ENCODE peak calls at places on chromosome 5, in eight cellular contexts. One of them, this sample, is unnamed.

GRCh38 chr5:84384604-84385575 is at the start of gene EDIL3:
- DNase-seq in choroid plexus epithelial cell: peak
- DNase-seq in Caco-2: no peak
- DNase-seq in Right ventricle myocardium superior: peak
- DNase-seq in AG08396: peak
- DNase-seq in BJ: no peak
- DNase-seq in activated gamma-delta T cell treated with Interleukin-2 at 50 U/mL for 16 hours: no peak
- DNase-seq in left kidney: peak
- DNase-seq in this sample: peak

GRCh38 chr5:10501554-10502075 is 59.9 kb downstream of the ROPN1L start:
- DNase-seq in choroid plexus epithelial cell: peak
- DNase-seq in Caco-2: no peak
- DNase-seq in Right ventricle myocardium superior: no peak
- DNase-seq in AG08396: no peak
- DNase-seq in BJ: no peak
- DNase-seq in activated gamma-delta T cell treated with Interleukin-2 at 50 U/mL for 16 hours: no peak
- DNase-seq in left kidney: no peak
- DNase-seq in this sample: no peak

GRCh38 chr5:38809388-38810359 is 36.1 kb upstream of the OSMR start:
- DNase-seq in choroid plexus epithelial cell: peak
- DNase-seq in Caco-2: peak
- DNase-seq in Right ventricle myocardium superior: peak
- DNase-seq in AG08396: peak
- DNase-seq in BJ: peak
- DNase-seq in activated gamma-delta T cell treated with Interleukin-2 at 50 U/mL for 16 hours: no peak
- DNase-seq in left kidney: peak
- DNase-seq in this sample: peak

GRCh38 chr5:43207601-43208000 is 15.6 kb downstream of the NIM1K start:
- DNase-seq in choroid plexus epithelial cell: peak
- DNase-seq in Caco-2: no peak
- DNase-seq in Right ventricle myocardium superior: no peak
- DNase-seq in AG08396: no peak
- DNase-seq in BJ: no peak
- DNase-seq in activated gamma-delta T cell treated with Interleukin-2 at 50 U/mL for 16 hours: no peak
- DNase-seq in left kidney: no peak
- DNase-seq in this sample: no peak

GRCh38 chr5:116521173-116521872 is 53.3 kb downstream of the SEMA6A start:
- DNase-seq in choroid plexus epithelial cell: no peak
- DNase-seq in Caco-2: no peak
- DNase-seq in Right ventricle myocardium superior: peak
- DNase-seq in AG08396: no peak
- DNase-seq in BJ: no peak
- DNase-seq in activated gamma-delta T cell treated with Interleukin-2 at 50 U/mL for 16 hours: no peak
- DNase-seq in left kidney: no peak
- DNase-seq in this sample: no peak

GRCh38 chr5:177450672-177451424 is 4.2 kb downstream of the PRR7 start:
- DNase-seq in choroid plexus epithelial cell: no peak
- DNase-seq in Caco-2: no peak
- DNase-seq in Right ventricle myocardium superior: no peak
- DNase-seq in AG08396: no peak
- DNase-seq in BJ: no peak
- DNase-seq in activated gamma-delta T cell treated with Interleukin-2 at 50 U/mL for 16 hours: no peak
- DNase-seq in left kidney: no peak
- DNase-seq in this sample: no peak

GRCh38 chr5:160133071-160133917 is 14.0 kb upstream of the PWWP2A start:
- DNase-seq in choroid plexus epithelial cell: peak
- DNase-seq in Caco-2: no peak
- DNase-seq in Right ventricle myocardium superior: peak
- DNase-seq in AG08396: peak
- DNase-seq in BJ: no peak
- DNase-seq in activated gamma-delta T cell treated with Interleukin-2 at 50 U/mL for 16 hours: no peak
- DNase-seq in left kidney: peak
- DNase-seq in this sample: no peak

GRCh38 chr5:179217356-179217755 is 127.9 kb downstream of the ADAMTS2 start:
- DNase-seq in choroid plexus epithelial cell: peak
- DNase-seq in Caco-2: no peak
- DNase-seq in Right ventricle myocardium superior: no peak
- DNase-seq in AG08396: no peak
- DNase-seq in BJ: no peak
- DNase-seq in activated gamma-delta T cell treated with Interleukin-2 at 50 U/mL for 16 hours: no peak
- DNase-seq in left kidney: no peak
- DNase-seq in this sample: no peak

GRCh38 chr5:58929726-58930125 is 346.9 kb downstream of the RAB3C start:
- DNase-seq in choroid plexus epithelial cell: no peak
- DNase-seq in Caco-2: no peak
- DNase-seq in Right ventricle myocardium superior: no peak
- DNase-seq in AG08396: peak
- DNase-seq in BJ: no peak
- DNase-seq in activated gamma-delta T cell treated with Interleukin-2 at 50 U/mL for 16 hours: no peak
- DNase-seq in left kidney: no peak
- DNase-seq in this sample: no peak

GRCh38 chr5:120082316-120083068 is 381.6 kb upstream of the PRR16 start:
- DNase-seq in choroid plexus epithelial cell: peak
- DNase-seq in Caco-2: no peak
- DNase-seq in Right ventricle myocardium superior: no peak
- DNase-seq in AG08396: no peak
- DNase-seq in BJ: no peak
- DNase-seq in activated gamma-delta T cell treated with Interleukin-2 at 50 U/mL for 16 hours: no peak
- DNase-seq in left kidney: no peak
- DNase-seq in this sample: no peak

GRCh38 chr5:135332519-135333150 is 66.4 kb downstream of the MACROH2A1 start:
- DNase-seq in choroid plexus epithelial cell: peak
- DNase-seq in Caco-2: peak
- DNase-seq in Right ventricle myocardium superior: no peak
- DNase-seq in AG08396: peak
- DNase-seq in BJ: no peak
- DNase-seq in activated gamma-delta T cell treated with Interleukin-2 at 50 U/mL for 16 hours: no peak
- DNase-seq in left kidney: peak
- DNase-seq in this sample: peak

GRCh38 chr5:143372187-143372829 is 31.2 kb downstream of the NR3C1 start:
- DNase-seq in choroid plexus epithelial cell: peak
- DNase-seq in Caco-2: no peak
- DNase-seq in Right ventricle myocardium superior: no peak
- DNase-seq in AG08396: no peak
- DNase-seq in BJ: no peak
- DNase-seq in activated gamma-delta T cell treated with Interleukin-2 at 50 U/mL for 16 hours: no peak
- DNase-seq in left kidney: no peak
- DNase-seq in this sample: no peak

GRCh38 chr5:39399135-39400036 is 25.4 kb downstream of the DAB2 start:
- DNase-seq in choroid plexus epithelial cell: peak
- DNase-seq in Caco-2: peak
- DNase-seq in Right ventricle myocardium superior: no peak
- DNase-seq in AG08396: peak
- DNase-seq in BJ: peak
- DNase-seq in activated gamma-delta T cell treated with Interleukin-2 at 50 U/mL for 16 hours: no peak
- DNase-seq in left kidney: peak
- DNase-seq in this sample: peak

GRCh38 chr5:431001-431710 is 11.8 kb upstream of the EXOC3 start:
- DNase-seq in choroid plexus epithelial cell: peak
- DNase-seq in Caco-2: peak
- DNase-seq in Right ventricle myocardium superior: peak
- DNase-seq in AG08396: peak
- DNase-seq in BJ: no peak
- DNase-seq in activated gamma-delta T cell treated with Interleukin-2 at 50 U/mL for 16 hours: peak
- DNase-seq in left kidney: peak
- DNase-seq in this sample: peak

GRCh38 chr5:2686296-2686695 is 65.2 kb downstream of the IRX2 start:
- DNase-seq in choroid plexus epithelial cell: no peak
- DNase-seq in Caco-2: no peak
- DNase-seq in Right ventricle myocardium superior: no peak
- DNase-seq in AG08396: no peak
- DNase-seq in BJ: no peak
- DNase-seq in activated gamma-delta T cell treated with Interleukin-2 at 50 U/mL for 16 hours: no peak
- DNase-seq in left kidney: peak
- DNase-seq in this sample: no peak

GRCh38 chr5:67287795-67288194 is 91.2 kb upstream of the CD180 start:
- DNase-seq in choroid plexus epithelial cell: peak
- DNase-seq in Caco-2: no peak
- DNase-seq in Right ventricle myocardium superior: no peak
- DNase-seq in AG08396: peak
- DNase-seq in BJ: peak
- DNase-seq in activated gamma-delta T cell treated with Interleukin-2 at 50 U/mL for 16 hours: no peak
- DNase-seq in left kidney: no peak
- DNase-seq in this sample: peak

GRCh38 chr5:21895766-21896165 is 957.4 kb downstream of the CDH12 start:
- DNase-seq in choroid plexus epithelial cell: no peak
- DNase-seq in Caco-2: no peak
- DNase-seq in Right ventricle myocardium superior: no peak
- DNase-seq in AG08396: no peak
- DNase-seq in BJ: no peak
- DNase-seq in activated gamma-delta T cell treated with Interleukin-2 at 50 U/mL for 16 hours: no peak
- DNase-seq in left kidney: no peak
- DNase-seq in this sample: peak

GRCh38 chr5:148179234-148179824 is 11.0 kb downstream of the SPINK14 start:
- DNase-seq in choroid plexus epithelial cell: peak
- DNase-seq in Caco-2: peak
- DNase-seq in Right ventricle myocardium superior: no peak
- DNase-seq in AG08396: peak
- DNase-seq in BJ: peak
- DNase-seq in activated gamma-delta T cell treated with Interleukin-2 at 50 U/mL for 16 hours: no peak
- DNase-seq in left kidney: peak
- DNase-seq in this sample: peak

GRCh38 chr5:171152382-171152781 is 156.7 kb upstream of the TLX3 start:
- DNase-seq in choroid plexus epithelial cell: peak
- DNase-seq in Caco-2: peak
- DNase-seq in Right ventricle myocardium superior: no peak
- DNase-seq in AG08396: peak
- DNase-seq in BJ: no peak
- DNase-seq in activated gamma-delta T cell treated with Interleukin-2 at 50 U/mL for 16 hours: no peak
- DNase-seq in left kidney: no peak
- DNase-seq in this sample: peak

GRCh38 chr5:37838933-37839341 is 904 bp downstream of the GDNF start:
- DNase-seq in choroid plexus epithelial cell: no peak
- DNase-seq in Caco-2: no peak
- DNase-seq in Right ventricle myocardium superior: no peak
- DNase-seq in AG08396: peak
- DNase-seq in BJ: no peak
- DNase-seq in activated gamma-delta T cell treated with Interleukin-2 at 50 U/mL for 16 hours: no peak
- DNase-seq in left kidney: peak
- DNase-seq in this sample: no peak

GRCh38 chr5:52998552-52999313 is 9.6 kb downstream of the ITGA2 start:
- DNase-seq in choroid plexus epithelial cell: no peak
- DNase-seq in Caco-2: no peak
- DNase-seq in Right ventricle myocardium superior: no peak
- DNase-seq in AG08396: no peak
- DNase-seq in BJ: no peak
- DNase-seq in activated gamma-delta T cell treated with Interleukin-2 at 50 U/mL for 16 hours: no peak
- DNase-seq in left kidney: no peak
- DNase-seq in this sample: no peak

GRCh38 chr5:58451732-58452565 is 7.9 kb downstream of the PLK2 start:
- DNase-seq in choroid plexus epithelial cell: no peak
- DNase-seq in Caco-2: no peak
- DNase-seq in Right ventricle myocardium superior: no peak
- DNase-seq in AG08396: no peak
- DNase-seq in BJ: no peak
- DNase-seq in activated gamma-delta T cell treated with Interleukin-2 at 50 U/mL for 16 hours: no peak
- DNase-seq in left kidney: no peak
- DNase-seq in this sample: peak

GRCh38 chr5:96588551-96588950 is 73.6 kb upstream of the CAST start:
- DNase-seq in choroid plexus epithelial cell: no peak
- DNase-seq in Caco-2: no peak
- DNase-seq in Right ventricle myocardium superior: no peak
- DNase-seq in AG08396: no peak
- DNase-seq in BJ: no peak
- DNase-seq in activated gamma-delta T cell treated with Interleukin-2 at 50 U/mL for 16 hours: no peak
- DNase-seq in left kidney: peak
- DNase-seq in this sample: no peak

GRCh38 chr5:140015706-140016105 is 27.4 kb downstream of the NRG2 start:
- DNase-seq in choroid plexus epithelial cell: no peak
- DNase-seq in Caco-2: no peak
- DNase-seq in Right ventricle myocardium superior: no peak
- DNase-seq in AG08396: no peak
- DNase-seq in BJ: no peak
- DNase-seq in activated gamma-delta T cell treated with Interleukin-2 at 50 U/mL for 16 hours: no peak
- DNase-seq in left kidney: no peak
- DNase-seq in this sample: no peak

GRCh38 chr5:99773290-99773689 is 761.9 kb upstream of the FAM174A start:
- DNase-seq in choroid plexus epithelial cell: no peak
- DNase-seq in Caco-2: no peak
- DNase-seq in Right ventricle myocardium superior: no peak
- DNase-seq in AG08396: no peak
- DNase-seq in BJ: no peak
- DNase-seq in activated gamma-delta T cell treated with Interleukin-2 at 50 U/mL for 16 hours: no peak
- DNase-seq in left kidney: no peak
- DNase-seq in this sample: no peak

GRCh38 chr5:109468737-109469420 is 59.1 kb upstream of the PJA2 start:
- DNase-seq in choroid plexus epithelial cell: peak
- DNase-seq in Caco-2: peak
- DNase-seq in Right ventricle myocardium superior: peak
- DNase-seq in AG08396: peak
- DNase-seq in BJ: peak
- DNase-seq in activated gamma-delta T cell treated with Interleukin-2 at 50 U/mL for 16 hours: peak
- DNase-seq in left kidney: peak
- DNase-seq in this sample: peak

GRCh38 chr5:112649882-112650281 is 87.8 kb upstream of the APC start:
- DNase-seq in choroid plexus epithelial cell: no peak
- DNase-seq in Caco-2: no peak
- DNase-seq in Right ventricle myocardium superior: no peak
- DNase-seq in AG08396: no peak
- DNase-seq in BJ: no peak
- DNase-seq in activated gamma-delta T cell treated with Interleukin-2 at 50 U/mL for 16 hours: no peak
- DNase-seq in left kidney: no peak
- DNase-seq in this sample: no peak

GRCh38 chr5:32710335-32710858 is 724 bp upstream of the NPR3 start:
- DNase-seq in choroid plexus epithelial cell: no peak
- DNase-seq in Caco-2: peak
- DNase-seq in Right ventricle myocardium superior: peak
- DNase-seq in AG08396: peak
- DNase-seq in BJ: no peak
- DNase-seq in activated gamma-delta T cell treated with Interleukin-2 at 50 U/mL for 16 hours: no peak
- DNase-seq in left kidney: peak
- DNase-seq in this sample: peak